ENCODE peak calls at places on chromosomes 3 and 15, in seven cellular contexts. L, V, Z, K, O, G and F are unnamed samples.

GRCh38 chr3:9123849-9124248 is 125.6 kb downstream of the SRGAP3 start:
- DNase-seq in L (no peak), V (no peak), Z (no peak), K (no peak), O (no peak), G (no peak), F (no peak)

GRCh38 chr3:113354307-113354706 is 87.0 kb downstream of the CFAP44 start:
- DNase-seq in L (no peak), V (peak), Z (no peak), K (no peak), O (no peak), G (no peak), F (no peak)

GRCh38 chr3:30688776-30689175 is 82.4 kb downstream of the TGFBR2 start:
- DNase-seq in L (no peak), V (no peak), Z (no peak), K (no peak), O (no peak), G (no peak), F (no peak)

GRCh38 chr3:37762698-37763097 is 99.0 kb upstream of the CTDSPL start:
- DNase-seq in L (no peak), V (no peak), Z (no peak), K (no peak), O (no peak), G (no peak), F (no peak)

GRCh38 chr15:94324835-94325767 is 93.7 kb downstream of the MCTP2 start:
- DNase-seq in L (no peak), V (no peak), Z (no peak), K (peak), O (no peak), G (no peak), F (peak)

GRCh38 chr15:85646538-85647091 is 148.1 kb downstream of the KLHL25 start:
- DNase-seq in L (no peak), V (no peak), Z (no peak), K (no peak), O (no peak), G (no peak), F (no peak)

GRCh38 chr3:106208979-106209378 is 340.2 kb upstream of the CBLB start:
- DNase-seq in L (no peak), V (peak), Z (no peak), K (no peak), O (no peak), G (no peak), F (no peak)

GRCh38 chr3:62378329-62378789 is 5.0 kb upstream of the FEZF2 start:
- DNase-seq in L (no peak), V (no peak), Z (no peak), K (no peak), O (no peak), G (no peak), F (no peak)

DNA sequence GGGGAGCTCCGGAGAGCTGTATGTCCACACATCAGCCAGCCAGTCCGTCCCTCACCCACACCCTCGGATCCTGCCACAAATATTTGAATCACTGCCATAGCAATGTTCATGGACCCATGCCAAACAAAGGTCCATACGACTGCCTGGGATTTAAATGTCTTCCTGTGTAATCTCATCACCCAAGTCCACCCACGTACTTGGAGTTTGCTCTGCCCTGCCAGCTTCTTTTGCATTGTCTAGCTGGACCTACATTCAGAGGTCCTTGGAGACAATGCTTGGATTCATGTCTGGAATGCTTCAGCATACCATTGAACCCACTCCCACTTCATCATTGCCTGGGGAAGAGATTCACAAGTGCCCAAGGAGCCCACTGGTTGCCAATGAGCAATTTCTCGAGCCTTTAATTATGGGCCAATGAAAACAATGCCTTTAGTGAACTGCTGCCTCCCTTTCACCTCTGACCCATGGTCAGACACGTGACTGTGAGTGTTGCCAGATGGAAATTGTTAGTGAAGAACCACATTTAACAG is 90.4 kb upstream of the PHLDB2 start:
- DNase-seq in L (no peak), V (peak), Z (no peak), K (peak), O (no peak), G (no peak), F (no peak)
- H3K27ac ChIP-seq in L (peak), V (peak), Z (no peak), K (no peak), O (no peak), G (no peak), F (no peak)

GRCh38 chr3:66812126-66812525 is 186.0 kb upstream of the KBTBD8 start:
- DNase-seq in L (no peak), V (no peak), Z (no peak), K (no peak), O (no peak), G (no peak), F (peak)
- H3K4me3 ChIP-seq in L (no peak), V (no peak), Z (no peak), K (no peak), O (no peak), G (no peak), F (no peak)

DNA sequence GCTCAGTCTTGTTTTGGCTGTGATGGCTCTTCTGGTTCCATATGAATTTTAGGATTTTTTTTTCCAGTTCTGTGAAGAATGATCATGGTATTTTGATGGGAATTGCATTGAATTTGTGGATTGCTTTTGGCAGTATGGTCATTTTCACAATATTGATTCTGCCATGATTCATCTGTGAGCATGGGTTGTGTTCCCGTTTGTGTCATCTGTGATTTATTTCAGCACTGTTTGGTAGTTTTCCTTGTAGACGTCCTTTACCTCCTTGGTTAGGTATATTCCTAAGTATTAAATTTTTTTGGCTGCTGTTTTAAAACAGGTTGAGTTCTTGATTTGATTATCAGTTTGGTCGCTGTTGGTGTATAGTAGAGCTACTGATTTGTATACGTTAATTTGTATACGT is 18.5 kb downstream of the TCF12 start:
- DNase-seq in L (no peak), V (peak), Z (no peak), K (no peak), O (no peak), G (no peak), F (no peak)
- H3K27ac ChIP-seq in L (no peak), V (peak), Z (no peak), K (no peak), O (no peak), G (no peak), F (no peak)

DNA sequence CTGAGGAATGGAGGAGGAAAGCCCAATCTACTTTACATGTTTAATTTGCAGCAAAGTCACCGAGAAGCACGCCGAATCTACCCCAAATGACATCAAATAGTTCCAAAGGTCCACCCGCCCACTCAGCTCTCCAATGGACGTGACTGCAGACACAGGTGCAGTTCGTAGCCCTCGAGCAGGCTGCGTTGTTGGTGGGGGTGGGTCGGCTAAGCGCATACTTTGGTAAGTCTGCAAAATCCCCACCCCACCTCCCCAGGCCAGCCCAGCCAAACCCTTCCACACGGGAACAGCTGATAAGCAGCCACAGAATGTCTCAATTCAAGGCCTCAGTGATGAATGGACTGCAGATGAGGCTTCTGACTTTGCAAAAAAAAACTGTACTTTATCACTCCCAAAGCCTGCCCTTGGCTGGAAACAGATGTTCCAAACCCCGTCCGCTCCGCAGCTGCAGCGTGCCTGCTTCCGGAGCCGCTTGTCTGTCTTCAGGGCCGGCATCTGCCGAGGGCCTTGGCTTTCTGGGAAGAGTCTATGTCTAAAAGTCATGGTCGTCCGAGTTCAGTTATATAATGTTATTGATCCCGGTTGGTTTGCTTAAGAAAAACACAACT is 38.2 kb downstream of the PCSK6 start:
- DNase-seq in L (no peak), V (no peak), Z (peak), K (no peak), O (peak), G (no peak), F (no peak)
- H3K4me3 ChIP-seq in L (no peak), V (no peak), Z (peak), K (no peak), O (no peak), G (no peak), F (no peak)

GRCh38 chr15:65115086-65115485 is at the start of gene UBAP1L:
- DNase-seq in L (no peak), V (no peak), Z (no peak), K (no peak), O (no peak), G (no peak), F (no peak)

GRCh38 chr15:65110676-65111292 is 4.2 kb downstream of the UBAP1L start:
- DNase-seq in L (no peak), V (no peak), Z (no peak), K (no peak), O (no peak), G (no peak), F (no peak)

DNA sequence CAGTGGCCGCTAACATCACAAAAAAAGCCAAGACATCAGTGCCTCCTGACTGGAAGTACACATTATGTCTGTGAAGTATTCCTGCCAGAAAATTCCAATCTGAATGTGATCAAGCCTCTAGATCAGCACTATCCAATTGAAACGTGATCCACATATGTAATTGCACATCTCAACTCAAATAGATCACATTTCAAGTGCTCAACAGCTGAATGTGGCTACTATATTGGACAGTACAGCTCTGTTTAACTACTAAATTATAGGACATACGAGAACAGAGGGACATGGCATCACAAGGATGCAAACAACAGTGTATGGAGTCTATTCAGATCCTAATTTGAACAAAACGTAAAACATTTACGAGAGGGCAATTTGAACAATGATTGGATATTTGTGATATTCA is 542 bp upstream of the UBAP1L start:
- DNase-seq in L (no peak), V (no peak), Z (no peak), K (no peak), O (no peak), G (no peak), F (no peak)
- H3K27ac ChIP-seq in L (no peak), V (no peak), Z (no peak), K (no peak), O (no peak), G (no peak), F (no peak)

DNA sequence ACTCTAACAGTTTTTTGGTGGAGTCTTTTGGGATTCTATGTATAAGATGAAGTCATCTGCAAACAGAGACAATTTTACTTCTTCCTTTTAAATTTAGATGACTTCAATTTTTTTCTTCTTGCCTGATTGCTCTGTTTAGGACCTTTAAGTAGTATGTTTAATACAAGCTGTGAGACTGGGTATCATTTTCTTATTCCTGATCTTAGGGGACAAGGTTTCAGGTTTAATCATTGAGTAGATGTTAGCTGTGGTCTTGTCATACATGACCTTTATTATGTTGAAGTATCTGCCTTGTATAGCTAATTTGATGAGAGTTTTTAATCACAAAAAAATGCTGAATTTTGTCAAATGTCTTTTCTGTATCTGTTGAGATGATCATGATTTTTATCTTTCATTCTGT is 20.6 kb downstream of the GRM2 start:
- DNase-seq in L (no peak), V (no peak), Z (no peak), K (no peak), O (no peak), G (no peak), F (no peak)
- H3K4me3 ChIP-seq in L (no peak), V (no peak), Z (no peak), K (no peak), O (no peak), G (no peak), F (no peak)

GRCh38 chr3:50268703-50269451 is at the start of gene SEMA3B:
- DNase-seq in L (peak), V (peak), Z (peak), K (peak), O (no peak), G (peak), F (peak)
- H3K27ac ChIP-seq in L (peak), V (peak), Z (peak), K (peak), O (no peak), G (peak), F (peak)

GRCh38 chr3:172447611-172448579 is at the start of gene GHSR:
- DNase-seq in L (no peak), V (no peak), Z (no peak), K (no peak), O (no peak), G (no peak), F (no peak)
- H3K4me3 ChIP-seq in L (no peak), V (no peak), Z (no peak), K (no peak), O (no peak), G (no peak), F (no peak)